ENCODE peak calls at places on chromosomes 4 and X, in ten cellular contexts. One of them, this sample, is unnamed.

GRCh38 chr4:158912390-158913175 is 143.8 kb downstream of the FNIP2 start:
- DNase-seq in HepG2: no peak
- DNase-seq in fibroblast of the aortic adventitia: peak; percentile 52
- DNase-seq in body of pancreas: no peak
- DNase-seq in cardiac fibroblast: no peak
- DNase-seq in mucosa of descending colon: no peak
- DNase-seq in uterus: no peak
- DNase-seq in adrenal gland: no peak
- DNase-seq in left ventricle myocardium inferior: no peak
- DNase-seq in endodermal cell: no peak
- DNase-seq in this sample: no peak

GRCh38 chrX:136376713-136377112 is 76.0 kb downstream of the ADGRG4 start:
- DNase-seq in HepG2: no peak
- DNase-seq in fibroblast of the aortic adventitia: no peak
- DNase-seq in body of pancreas: no peak
- DNase-seq in cardiac fibroblast: no peak
- DNase-seq in mucosa of descending colon: no peak
- DNase-seq in uterus: no peak
- DNase-seq in adrenal gland: no peak
- DNase-seq in left ventricle myocardium inferior: no peak
- DNase-seq in endodermal cell: no peak
- DNase-seq in this sample: no peak

GRCh38 chrX:2848806-2849420 is 20.2 kb downstream of the GYG2 start:
- DNase-seq in HepG2: peak; percentile 26
- DNase-seq in fibroblast of the aortic adventitia: peak; percentile 73
- DNase-seq in body of pancreas: no peak
- DNase-seq in cardiac fibroblast: peak; percentile 68
- DNase-seq in mucosa of descending colon: no peak
- DNase-seq in uterus: no peak
- DNase-seq in adrenal gland: no peak
- DNase-seq in left ventricle myocardium inferior: no peak
- DNase-seq in endodermal cell: peak; percentile 63
- DNase-seq in this sample: no peak

GRCh38 chrX:148501121-148502066 is 977 bp downstream of the AFF2 start:
- DNase-seq in HepG2: no peak
- DNase-seq in fibroblast of the aortic adventitia: no peak
- DNase-seq in body of pancreas: no peak
- DNase-seq in cardiac fibroblast: no peak
- DNase-seq in mucosa of descending colon: peak; percentile 1
- DNase-seq in uterus: no peak
- DNase-seq in adrenal gland: no peak
- DNase-seq in left ventricle myocardium inferior: no peak
- DNase-seq in endodermal cell: peak; percentile 77
- DNase-seq in this sample: no peak

GRCh38 chrX:132631579-132632232 is 142.9 kb upstream of the MBNL3 start:
- DNase-seq in HepG2: peak; percentile 31
- DNase-seq in fibroblast of the aortic adventitia: peak; percentile 59
- DNase-seq in body of pancreas: no peak
- DNase-seq in cardiac fibroblast: peak; percentile 49
- DNase-seq in mucosa of descending colon: no peak
- DNase-seq in uterus: no peak
- DNase-seq in adrenal gland: no peak
- DNase-seq in left ventricle myocardium inferior: no peak
- DNase-seq in endodermal cell: no peak
- DNase-seq in this sample: no peak

GRCh38 chrX:14409341-14409740 is 120.0 kb upstream of the GLRA2 start:
- DNase-seq in HepG2: peak; percentile 40
- DNase-seq in fibroblast of the aortic adventitia: no peak
- DNase-seq in body of pancreas: no peak
- DNase-seq in cardiac fibroblast: peak; percentile 52
- DNase-seq in mucosa of descending colon: peak; percentile 21
- DNase-seq in uterus: no peak
- DNase-seq in adrenal gland: no peak
- DNase-seq in left ventricle myocardium inferior: no peak
- DNase-seq in endodermal cell: no peak
- DNase-seq in this sample: no peak

GRCh38 chrX:44874481-44875184 is 1.6 kb downstream of the KDM6A start:
- DNase-seq in HepG2: no peak
- DNase-seq in fibroblast of the aortic adventitia: peak; percentile 42
- DNase-seq in body of pancreas: peak; percentile 9
- DNase-seq in cardiac fibroblast: peak; percentile 36
- DNase-seq in mucosa of descending colon: peak; percentile 45
- DNase-seq in uterus: peak; percentile 36
- DNase-seq in adrenal gland: peak; percentile 43
- DNase-seq in left ventricle myocardium inferior: no peak
- DNase-seq in endodermal cell: peak; percentile 63
- DNase-seq in this sample: peak; percentile 15

GRCh38 chr4:143260750-143261149 is 75.9 kb upstream of the GAB1 start:
- DNase-seq in HepG2: no peak
- DNase-seq in fibroblast of the aortic adventitia: no peak
- DNase-seq in body of pancreas: no peak
- DNase-seq in cardiac fibroblast: no peak
- DNase-seq in mucosa of descending colon: no peak
- DNase-seq in uterus: no peak
- DNase-seq in adrenal gland: no peak
- DNase-seq in left ventricle myocardium inferior: no peak
- DNase-seq in endodermal cell: no peak
- DNase-seq in this sample: no peak

GRCh38 chrX:65601530-65602281 is 65.7 kb upstream of the MSN start:
- DNase-seq in HepG2: peak; percentile 0
- DNase-seq in fibroblast of the aortic adventitia: peak; percentile 92
- DNase-seq in body of pancreas: peak; percentile 83
- DNase-seq in cardiac fibroblast: peak; percentile 95
- DNase-seq in mucosa of descending colon: peak; percentile 74
- DNase-seq in uterus: peak; percentile 76
- DNase-seq in adrenal gland: peak; percentile 73
- DNase-seq in left ventricle myocardium inferior: peak; percentile 75
- DNase-seq in endodermal cell: no peak
- DNase-seq in this sample: peak; percentile 88

GRCh38 chr4:100317032-100317864 is 127.0 kb upstream of the DDIT4L start:
- DNase-seq in HepG2: no peak
- DNase-seq in fibroblast of the aortic adventitia: peak; percentile 59
- DNase-seq in body of pancreas: no peak
- DNase-seq in cardiac fibroblast: peak; percentile 33
- DNase-seq in mucosa of descending colon: no peak
- DNase-seq in uterus: no peak
- DNase-seq in adrenal gland: no peak
- DNase-seq in left ventricle myocardium inferior: no peak
- DNase-seq in endodermal cell: no peak
- DNase-seq in this sample: no peak

DNA sequence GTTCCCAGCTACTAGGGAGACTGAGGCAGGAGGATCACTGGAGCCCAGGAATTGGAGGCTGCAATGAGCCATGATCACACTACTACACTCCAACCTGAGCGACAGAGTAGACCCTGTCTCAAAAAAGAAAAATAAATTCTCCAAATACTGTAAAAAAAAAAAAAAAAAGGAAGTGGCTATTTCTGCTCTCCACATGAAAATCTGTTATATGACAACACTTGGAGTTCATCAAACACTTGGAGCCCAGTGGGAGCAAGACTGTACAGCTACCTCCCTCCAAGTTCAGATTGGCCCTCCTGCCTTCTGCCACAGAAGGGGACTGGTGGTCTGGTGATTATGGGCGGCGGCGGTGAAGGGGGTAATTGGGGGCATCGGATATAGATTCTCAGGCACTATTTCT is 9.0 kb upstream of the CLDN34 start:
- DNase-seq in HepG2: no peak
- DNase-seq in fibroblast of the aortic adventitia: no peak
- DNase-seq in body of pancreas: no peak
- DNase-seq in cardiac fibroblast: no peak
- DNase-seq in mucosa of descending colon: no peak
- DNase-seq in uterus: no peak
- DNase-seq in adrenal gland: no peak
- DNase-seq in left ventricle myocardium inferior: no peak
- DNase-seq in endodermal cell: no peak
- DNase-seq in this sample: no peak
- H3K4me3 ChIP-seq in HepG2: no peak overlapping the region
- H3K4me3 ChIP-seq in fibroblast of the aortic adventitia: no peak overlapping the region
- H3K4me3 ChIP-seq in body of pancreas: no peak overlapping the region
- H3K4me3 ChIP-seq in cardiac fibroblast: no peak overlapping the region
- H3K4me3 ChIP-seq in mucosa of descending colon: no peak overlapping the region
- H3K4me3 ChIP-seq in uterus: no peak overlapping the region
- H3K4me3 ChIP-seq in adrenal gland: no peak overlapping the region
- H3K4me3 ChIP-seq in left ventricle myocardium inferior: no peak overlapping the region
- H3K4me3 ChIP-seq in endodermal cell: no peak overlapping the region
- H3K4me3 ChIP-seq in this sample: no peak overlapping the region

DNA sequence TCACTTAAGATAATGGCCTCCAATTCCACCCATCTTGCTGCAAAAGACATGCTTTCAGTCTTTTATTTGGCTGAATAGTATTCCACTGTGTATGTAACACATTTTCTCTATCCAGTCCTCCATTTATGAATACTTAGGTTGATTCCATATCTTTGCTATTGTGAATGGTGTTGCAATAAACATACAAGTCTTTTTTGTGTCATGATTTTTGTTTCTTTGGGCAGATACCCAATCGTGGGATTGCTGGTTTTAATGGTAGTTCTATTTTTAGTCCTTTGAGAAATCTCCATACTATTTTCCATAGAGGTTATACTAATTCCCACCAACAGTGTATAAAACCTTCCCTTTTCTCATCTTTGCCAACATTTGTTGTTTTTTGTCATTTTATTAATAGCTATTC is 180.9 kb downstream of the SMIM20 start:
- DNase-seq in HepG2: no peak
- DNase-seq in fibroblast of the aortic adventitia: peak; percentile 72
- DNase-seq in body of pancreas: no peak
- DNase-seq in cardiac fibroblast: peak; percentile 44
- DNase-seq in mucosa of descending colon: no peak
- DNase-seq in uterus: no peak
- DNase-seq in adrenal gland: no peak
- DNase-seq in left ventricle myocardium inferior: no peak
- DNase-seq in endodermal cell: no peak
- DNase-seq in this sample: no peak
- TF ChIP-seq CTCF in HepG2: no peak
- TF ChIP-seq CTCF in fibroblast of the aortic adventitia: no peak
- TF ChIP-seq CTCF in body of pancreas: no peak
- TF ChIP-seq CTCF in cardiac fibroblast: no peak
- TF ChIP-seq CTCF in mucosa of descending colon: no peak
- TF ChIP-seq CTCF in uterus: no peak
- TF ChIP-seq CTCF in adrenal gland: no peak
- TF ChIP-seq CTCF in left ventricle myocardium inferior: no peak
- TF ChIP-seq CTCF in endodermal cell: no peak
- TF ChIP-seq CTCF in this sample: no peak

GRCh38 chr4:6917445-6918241 is 8.0 kb downstream of the TBC1D14 start:
- DNase-seq in HepG2: peak; percentile 95
- DNase-seq in fibroblast of the aortic adventitia: no peak
- DNase-seq in body of pancreas: peak; percentile 86
- DNase-seq in cardiac fibroblast: no peak
- DNase-seq in mucosa of descending colon: peak; percentile 97
- DNase-seq in uterus: peak; percentile 69
- DNase-seq in adrenal gland: peak; percentile 77
- DNase-seq in left ventricle myocardium inferior: peak; percentile 61
- DNase-seq in endodermal cell: peak; percentile 86
- DNase-seq in this sample: peak; percentile 50

GRCh38 chr4:6915041-6916005 is 5.7 kb downstream of the TBC1D14 start:
- DNase-seq in HepG2: no peak
- DNase-seq in fibroblast of the aortic adventitia: no peak
- DNase-seq in body of pancreas: no peak
- DNase-seq in cardiac fibroblast: no peak
- DNase-seq in mucosa of descending colon: no peak
- DNase-seq in uterus: no peak
- DNase-seq in adrenal gland: no peak
- DNase-seq in left ventricle myocardium inferior: no peak
- DNase-seq in endodermal cell: no peak
- DNase-seq in this sample: no peak

GRCh38 chr4:6914448-6914847 is 4.8 kb downstream of the TBC1D14 start:
- DNase-seq in HepG2: no peak
- DNase-seq in fibroblast of the aortic adventitia: no peak
- DNase-seq in body of pancreas: no peak
- DNase-seq in cardiac fibroblast: no peak
- DNase-seq in mucosa of descending colon: no peak
- DNase-seq in uterus: no peak
- DNase-seq in adrenal gland: no peak
- DNase-seq in left ventricle myocardium inferior: no peak
- DNase-seq in endodermal cell: no peak
- DNase-seq in this sample: no peak

GRCh38 chr4:6916587-6917444 is 7.2 kb downstream of the TBC1D14 start:
- DNase-seq in HepG2: no peak
- DNase-seq in fibroblast of the aortic adventitia: no peak
- DNase-seq in body of pancreas: peak; percentile 56
- DNase-seq in cardiac fibroblast: peak; percentile 26
- DNase-seq in mucosa of descending colon: peak; percentile 78
- DNase-seq in uterus: peak; percentile 57
- DNase-seq in adrenal gland: peak; percentile 68
- DNase-seq in left ventricle myocardium inferior: no peak
- DNase-seq in endodermal cell: peak; percentile 58
- DNase-seq in this sample: no peak

GRCh38 chr4:6916069-6916586 is 6.5 kb downstream of the TBC1D14 start:
- DNase-seq in HepG2: no peak
- DNase-seq in fibroblast of the aortic adventitia: no peak
- DNase-seq in body of pancreas: no peak
- DNase-seq in cardiac fibroblast: no peak
- DNase-seq in mucosa of descending colon: no peak
- DNase-seq in uterus: no peak
- DNase-seq in adrenal gland: no peak
- DNase-seq in left ventricle myocardium inferior: no peak
- DNase-seq in endodermal cell: no peak
- DNase-seq in this sample: no peak
- H3K4me3 ChIP-seq in HepG2: no peak overlapping the region
- H3K4me3 ChIP-seq in fibroblast of the aortic adventitia: no peak overlapping the region
- H3K4me3 ChIP-seq in body of pancreas: no peak overlapping the region
- H3K4me3 ChIP-seq in cardiac fibroblast: no peak overlapping the region
- H3K4me3 ChIP-seq in mucosa of descending colon: no peak overlapping the region
- H3K4me3 ChIP-seq in uterus: no peak overlapping the region
- H3K4me3 ChIP-seq in adrenal gland: no peak overlapping the region
- H3K4me3 ChIP-seq in left ventricle myocardium inferior: no peak overlapping the region
- H3K4me3 ChIP-seq in endodermal cell: no peak overlapping the region
- H3K4me3 ChIP-seq in this sample: no peak overlapping the region

GRCh38 chrX:7278356-7278755 is 130.4 kb upstream of the PUDP start:
- DNase-seq in HepG2: no peak
- DNase-seq in fibroblast of the aortic adventitia: no peak
- DNase-seq in body of pancreas: no peak
- DNase-seq in cardiac fibroblast: no peak
- DNase-seq in mucosa of descending colon: no peak
- DNase-seq in uterus: no peak
- DNase-seq in adrenal gland: no peak
- DNase-seq in left ventricle myocardium inferior: no peak
- DNase-seq in endodermal cell: no peak
- DNase-seq in this sample: no peak

GRCh38 chrX:7286461-7286860 is 138.5 kb upstream of the PUDP start:
- DNase-seq in HepG2: no peak
- DNase-seq in fibroblast of the aortic adventitia: no peak
- DNase-seq in body of pancreas: no peak
- DNase-seq in cardiac fibroblast: peak; percentile 52
- DNase-seq in mucosa of descending colon: no peak
- DNase-seq in uterus: no peak
- DNase-seq in adrenal gland: no peak
- DNase-seq in left ventricle myocardium inferior: no peak
- DNase-seq in endodermal cell: no peak
- DNase-seq in this sample: no peak

DNA sequence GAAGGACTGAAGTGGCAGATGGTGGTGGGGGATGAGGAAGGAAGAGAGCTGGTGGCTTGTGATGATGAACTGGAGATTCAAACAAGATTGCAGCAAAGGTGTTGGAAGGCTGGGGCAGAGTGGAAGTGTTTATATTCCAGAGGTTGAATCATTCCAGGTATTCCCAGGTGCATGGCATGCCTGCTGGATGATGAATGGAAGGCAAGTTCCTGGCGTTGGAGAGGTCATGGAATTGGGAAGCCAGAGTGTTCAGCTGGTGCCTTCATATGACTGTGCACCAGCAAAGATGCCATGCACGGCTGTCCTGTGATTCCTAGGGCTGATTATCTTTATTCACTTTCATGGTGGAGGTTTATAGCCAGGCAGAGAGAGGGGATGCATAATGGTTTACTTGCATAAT is 135.8 kb upstream of the PUDP start:
- DNase-seq in HepG2: no peak
- DNase-seq in fibroblast of the aortic adventitia: no peak
- DNase-seq in body of pancreas: no peak
- DNase-seq in cardiac fibroblast: no peak
- DNase-seq in mucosa of descending colon: no peak
- DNase-seq in uterus: no peak
- DNase-seq in adrenal gland: no peak
- DNase-seq in left ventricle myocardium inferior: no peak
- DNase-seq in endodermal cell: no peak
- DNase-seq in this sample: no peak
- TF ChIP-seq CTCF in HepG2: no peak
- TF ChIP-seq CTCF in fibroblast of the aortic adventitia: no peak
- TF ChIP-seq CTCF in body of pancreas: no peak
- TF ChIP-seq CTCF in cardiac fibroblast: no peak
- TF ChIP-seq CTCF in mucosa of descending colon: no peak
- TF ChIP-seq CTCF in uterus: no peak
- TF ChIP-seq CTCF in adrenal gland: no peak
- TF ChIP-seq CTCF in left ventricle myocardium inferior: no peak
- TF ChIP-seq CTCF in endodermal cell: no peak
- TF ChIP-seq CTCF in this sample: no peak